ENCODE peak calls at places on chromosomes 13 and 19, in five cellular contexts. J is activated CD4-positive, alpha-beta T cell treated with anti-CD3 and anti-CD28 coated beads, Interleukin-2, amount 10 ng/mL, durations not matched to agents 7 days and 5 days; Q is colonic mucosa; D is HTR-8/SVneo; M is HCT116. S is an unnamed sample.
A peak's percentile ranks its signal among the peaks of the same experiment; 100 is the strongest.

GRCh38 chr13:86282450-86282849 is 483.2 kb upstream of the SLITRK6 start:
- DNase-seq in J (no peak), Q (no peak), D (no peak), M (no peak), S (no peak)

GRCh38 chr13:114019367-114019766 is 45.5 kb upstream of the C13orf46 start:
- DNase-seq in J (peak; percentile 35), Q (no peak), D (no peak), M (peak; percentile 8), S (no peak)

GRCh38 chr13:45362939-45363338 is 22.0 kb upstream of the TPT1 start:
- DNase-seq in J (no peak), Q (no peak), D (no peak), M (no peak), S (no peak)

GRCh38 chr13:77833331-77833863 is 85.2 kb downstream of the EDNRB start:
- DNase-seq in J (no peak), Q (no peak), D (no peak), M (no peak), S (no peak)

GRCh38 chr13:98507060-98507797 is 69.7 kb downstream of the STK24 start:
- DNase-seq in J (no peak), Q (peak; percentile 69), D (no peak), M (no peak), S (peak; percentile 53)

GRCh38 chr13:93388701-93389100 is 162.1 kb downstream of the GPC6 start:
- DNase-seq in J (no peak), Q (no peak), D (no peak), M (no peak), S (no peak)

GRCh38 chr13:79237981-79238380 is 168.1 kb downstream of the RBM26 start:
- DNase-seq in J (no peak), Q (no peak), D (no peak), M (no peak), S (no peak)

GRCh38 chr19:5001547-5002131 is 32.7 kb downstream of the KDM4B start:
- DNase-seq in J (peak; percentile 38), Q (no peak), D (peak; percentile 49), M (peak; percentile 32), S (peak; percentile 35)

GRCh38 chr19:18763674-18764590 is 27.2 kb downstream of the COMP start:
- DNase-seq in J (no peak), Q (no peak), D (peak; percentile 91), M (no peak), S (no peak)